ENCODE peak calls at places on chromosomes 5 and 9, in nine cellular contexts. E, Q, Z, F, L, R, B, D and X are unnamed samples.

GRCh38 chr5:111159845-111160244 is 64.3 kb upstream of the CAMK4 start:
- DNase-seq in E (no peak), Q (no peak), Z (no peak), F (peak), L (no peak), R (no peak), B (no peak), D (no peak), X (no peak)

GRCh38 chr9:121599186-121599871 is 52.1 kb upstream of the DAB2IP start:
- DNase-seq in E (peak), Q (no peak), Z (peak), F (peak), L (peak), R (peak), B (peak), D (no peak), X (peak)

GRCh38 chr5:127656825-127657224 is 7.9 kb downstream of the CTXN3 start:
- DNase-seq in E (no peak), Q (no peak), Z (no peak), F (no peak), L (no peak), R (no peak), B (no peak), D (no peak), X (no peak)

GRCh38 chr9:104855837-104856236 is 72.1 kb downstream of the ABCA1 start:
- DNase-seq in E (no peak), Q (no peak), Z (no peak), F (no peak), L (no peak), R (no peak), B (no peak), D (no peak), X (no peak)

GRCh38 chr5:149271195-149271716 is 403 bp upstream of the AFAP1L1 start:
- DNase-seq in E (no peak), Q (no peak), Z (peak), F (peak), L (no peak), R (no peak), B (no peak), D (no peak), X (no peak)

GRCh38 chr5:146753618-146754123 is 124.9 kb downstream of the PPP2R2B start:
- DNase-seq in E (no peak), Q (no peak), Z (no peak), F (peak), L (no peak), R (no peak), B (no peak), D (no peak), X (no peak)

GRCh38 chr9:135500525-135501260 is at the start of gene MRPS2:
- DNase-seq in E (peak), Q (peak), Z (peak), F (peak), L (peak), R (peak), B (peak), D (peak), X (peak)

GRCh38 chr5:154646841-154647759 is 108.1 kb upstream of the LARP1 start:
- DNase-seq in E (peak), Q (no peak), Z (peak), F (peak), L (peak), R (peak), B (peak), D (peak), X (peak)

GRCh38 chr9:106324071-106324470 is 538.9 kb upstream of the ZNF462 start:
- DNase-seq in E (no peak), Q (no peak), Z (no peak), F (no peak), L (no peak), R (no peak), B (no peak), D (no peak), X (no peak)

GRCh38 chr5:135689506-135689905 is 110.7 kb upstream of the CXCL14 start:
- DNase-seq in E (no peak), Q (no peak), Z (no peak), F (no peak), L (no peak), R (no peak), B (no peak), D (no peak), X (no peak)

GRCh38 chr9:113425072-113425471 is 14.5 kb downstream of the C9orf43 start:
- DNase-seq in E (no peak), Q (no peak), Z (no peak), F (peak), L (no peak), R (no peak), B (no peak), D (no peak), X (no peak)

GRCh38 chr5:102324714-102325113 is 28.6 kb upstream of the SLCO4C1 start:
- DNase-seq in E (no peak), Q (no peak), Z (no peak), F (no peak), L (no peak), R (no peak), B (no peak), D (no peak), X (no peak)

GRCh38 chr5:73376618-73377170 is 71.9 kb downstream of the FOXD1 start:
- DNase-seq in E (no peak), Q (no peak), Z (peak), F (no peak), L (no peak), R (no peak), B (peak), D (peak), X (peak)

GRCh38 chr5:158880514-158881001 is 219.2 kb downstream of the EBF1 start:
- DNase-seq in E (no peak), Q (no peak), Z (no peak), F (no peak), L (no peak), R (no peak), B (no peak), D (no peak), X (peak)

GRCh38 chr9:123069010-123069481 is 35.6 kb downstream of the GPR21 start:
- DNase-seq in E (peak), Q (no peak), Z (no peak), F (no peak), L (no peak), R (no peak), B (peak), D (peak), X (peak)

GRCh38 chr9:134728801-134729495 is 87.3 kb downstream of the COL5A1 start:
- DNase-seq in E (no peak), Q (no peak), Z (no peak), F (no peak), L (no peak), R (no peak), B (no peak), D (no peak), X (no peak)

GRCh38 chr5:150279618-150280017 is 10.0 kb downstream of the CAMK2A start:
- DNase-seq in E (no peak), Q (no peak), Z (no peak), F (no peak), L (no peak), R (no peak), B (no peak), D (no peak), X (no peak)

GRCh38 chr5:28862860-28863196 is 1824.4 kb upstream of the CDH9 start:
- DNase-seq in E (no peak), Q (no peak), Z (no peak), F (no peak), L (no peak), R (no peak), B (no peak), D (no peak), X (no peak)

GRCh38 chr5:17720070-17720469 is 85.8 kb downstream of the TAF11L14 start:
- DNase-seq in E (no peak), Q (no peak), Z (no peak), F (no peak), L (no peak), R (no peak), B (no peak), D (no peak), X (no peak)

GRCh38 chr9:108467653-108468324 is 388.0 kb downstream of the ACTL7B start:
- DNase-seq in E (peak), Q (no peak), Z (no peak), F (no peak), L (peak), R (peak), B (peak), D (peak), X (peak)

GRCh38 chr5:147290261-147290660 is 55.4 kb downstream of the STK32A start:
- DNase-seq in E (no peak), Q (no peak), Z (no peak), F (peak), L (no peak), R (peak), B (no peak), D (no peak), X (no peak)

GRCh38 chr9:30628915-30629564 is 1755.4 kb upstream of the ACO1 start:
- DNase-seq in E (no peak), Q (no peak), Z (no peak), F (no peak), L (no peak), R (no peak), B (no peak), D (no peak), X (no peak)

GRCh38 chr9:33619666-33620404 is 95.8 kb downstream of the ANKRD18B start:
- DNase-seq in E (peak), Q (no peak), Z (peak), F (peak), L (no peak), R (no peak), B (peak), D (peak), X (peak)

GRCh38 chr5:5741418-5741817 is 318.9 kb downstream of the ICE1 start:
- DNase-seq in E (no peak), Q (no peak), Z (no peak), F (no peak), L (no peak), R (no peak), B (no peak), D (no peak), X (no peak)

GRCh38 chr9:107243757-107244156 is 39.3 kb upstream of the RAD23B start:
- DNase-seq in E (no peak), Q (peak), Z (peak), F (no peak), L (peak), R (peak), B (peak), D (peak), X (peak)

GRCh38 chr9:115575147-115575546 is 457.2 kb upstream of the TNC start:
- DNase-seq in E (no peak), Q (no peak), Z (no peak), F (no peak), L (no peak), R (no peak), B (no peak), D (no peak), X (no peak)

GRCh38 chr5:175214152-175214551 is 229.8 kb downstream of the DRD1 start:
- DNase-seq in E (peak), Q (no peak), Z (peak), F (no peak), L (no peak), R (peak), B (peak), D (peak), X (peak)

GRCh38 chr5:17190242-17190778 is 27.1 kb upstream of the BASP1 start:
- DNase-seq in E (peak), Q (peak), Z (peak), F (peak), L (no peak), R (peak), B (peak), D (peak), X (peak)

GRCh38 chr5:83482961-83483360 is 11.4 kb downstream of the VCAN start:
- DNase-seq in E (no peak), Q (no peak), Z (no peak), F (no peak), L (no peak), R (no peak), B (no peak), D (no peak), X (no peak)

GRCh38 chr5:59813761-59814562 is 79.6 kb downstream of the PDE4D start:
- DNase-seq in E (peak), Q (no peak), Z (peak), F (peak), L (peak), R (peak), B (peak), D (peak), X (peak)

GRCh38 chr5:59042683-59043082 is 459.8 kb downstream of the RAB3C start:
- DNase-seq in E (peak), Q (no peak), Z (no peak), F (no peak), L (peak), R (no peak), B (no peak), D (peak), X (no peak)

GRCh38 chr9:130936285-130937117 is 2.5 kb downstream of the FIBCD1 start:
- DNase-seq in E (peak), Q (no peak), Z (peak), F (peak), L (peak), R (no peak), B (peak), D (peak), X (peak)

GRCh38 chr5:130955041-130955440 is 210.0 kb downstream of the HINT1 start:
- DNase-seq in E (no peak), Q (no peak), Z (no peak), F (no peak), L (no peak), R (no peak), B (no peak), D (no peak), X (no peak)

GRCh38 chr9:130579738-130580463 is 524 bp downstream of the FUBP3 start:
- DNase-seq in E (peak), Q (no peak), Z (peak), F (peak), L (no peak), R (no peak), B (no peak), D (no peak), X (no peak)

GRCh38 chr9:98002808-98003207 is 19.7 kb downstream of the ANP32B start:
- DNase-seq in E (peak), Q (no peak), Z (no peak), F (no peak), L (no peak), R (peak), B (no peak), D (peak), X (peak)

GRCh38 chr9:137393176-137394150 is 29.5 kb downstream of the EXD3 start:
- DNase-seq in E (no peak), Q (no peak), Z (no peak), F (no peak), L (no peak), R (no peak), B (no peak), D (no peak), X (no peak)

GRCh38 chr9:137391411-137391754 is 31.6 kb downstream of the EXD3 start:
- DNase-seq in E (no peak), Q (no peak), Z (no peak), F (no peak), L (peak), R (no peak), B (no peak), D (no peak), X (no peak)

GRCh38 chr9:137390553-137391410 is 32.2 kb downstream of the EXD3 start:
- DNase-seq in E (no peak), Q (no peak), Z (no peak), F (no peak), L (peak), R (peak), B (no peak), D (no peak), X (no peak)

GRCh38 chr9:137394866-137395665 is 27.9 kb downstream of the EXD3 start:
- DNase-seq in E (no peak), Q (no peak), Z (no peak), F (no peak), L (no peak), R (no peak), B (no peak), D (no peak), X (no peak)

GRCh38 chr9:137392232-137393007 is 30.5 kb downstream of the EXD3 start:
- DNase-seq in E (no peak), Q (no peak), Z (no peak), F (no peak), L (no peak), R (no peak), B (no peak), D (no peak), X (no peak)
- H3K4me3 ChIP-seq in E (no peak), Q (no peak), Z (no peak), F (no peak), L (no peak), R (no peak), B (no peak), D (no peak), X (no peak)

GRCh38 chr5:123120197-123120596 is 31.2 kb downstream of the PRDM6 start:
- DNase-seq in E (no peak), Q (no peak), Z (no peak), F (peak), L (no peak), R (no peak), B (no peak), D (no peak), X (no peak)

GRCh38 chr5:123119334-123119986 is 30.4 kb downstream of the PRDM6 start:
- DNase-seq in E (peak), Q (no peak), Z (no peak), F (peak), L (no peak), R (peak), B (peak), D (peak), X (peak)

GRCh38 chr5:123116063-123116462 is 27.0 kb downstream of the PRDM6 start:
- DNase-seq in E (peak), Q (no peak), Z (no peak), F (no peak), L (no peak), R (no peak), B (peak), D (peak), X (no peak)

GRCh38 chr5:123116757-123117156 is 27.7 kb downstream of the PRDM6 start:
- DNase-seq in E (no peak), Q (no peak), Z (no peak), F (no peak), L (no peak), R (no peak), B (no peak), D (no peak), X (no peak)

GRCh38 chr5:123117989-123118388 is 28.9 kb downstream of the PRDM6 start:
- DNase-seq in E (no peak), Q (no peak), Z (no peak), F (no peak), L (no peak), R (no peak), B (no peak), D (no peak), X (no peak)
- TF ChIP-seq CTCF in E (no peak), Q (no peak), Z (no peak), F (no peak), L (no peak), R (no peak), B (no peak), D (no peak), X (no peak)

GRCh38 chr5:162324356-162324755 is 256.8 kb downstream of the GABRG2 start:
- DNase-seq in E (no peak), Q (no peak), Z (no peak), F (no peak), L (no peak), R (no peak), B (no peak), D (no peak), X (no peak)
- H3K4me3 ChIP-seq in E (no peak), Q (no peak), Z (no peak), F (no peak), L (no peak), R (no peak), B (no peak), D (no peak), X (no peak)

GRCh38 chr5:125004009-125004408 is 257.6 kb upstream of the ZNF608 start:
- DNase-seq in E (no peak), Q (no peak), Z (no peak), F (no peak), L (no peak), R (no peak), B (no peak), D (no peak), X (no peak)
- TF ChIP-seq CTCF in E (no peak), Q (no peak), Z (no peak), F (no peak), L (no peak), R (no peak), B (no peak), D (no peak), X (no peak)

GRCh38 chr5:125525356-125525755 is 778.9 kb upstream of the ZNF608 start:
- DNase-seq in E (peak), Q (no peak), Z (peak), F (no peak), L (no peak), R (no peak), B (no peak), D (peak), X (peak)

GRCh38 chr5:125518169-125518568 is 771.7 kb upstream of the ZNF608 start:
- DNase-seq in E (no peak), Q (no peak), Z (no peak), F (no peak), L (no peak), R (no peak), B (no peak), D (no peak), X (no peak)

GRCh38 chr5:125526940-125527339 is 780.5 kb upstream of the ZNF608 start:
- DNase-seq in E (peak), Q (no peak), Z (peak), F (peak), L (no peak), R (no peak), B (peak), D (peak), X (peak)

GRCh38 chr5:125521289-125521688 is 774.9 kb upstream of the ZNF608 start:
- DNase-seq in E (no peak), Q (no peak), Z (no peak), F (no peak), L (no peak), R (no peak), B (no peak), D (no peak), X (no peak)
- H3K4me3 ChIP-seq in E (no peak), Q (no peak), Z (no peak), F (no peak), L (no peak), R (no peak), B (no peak), D (no peak), X (no peak)

DNA sequence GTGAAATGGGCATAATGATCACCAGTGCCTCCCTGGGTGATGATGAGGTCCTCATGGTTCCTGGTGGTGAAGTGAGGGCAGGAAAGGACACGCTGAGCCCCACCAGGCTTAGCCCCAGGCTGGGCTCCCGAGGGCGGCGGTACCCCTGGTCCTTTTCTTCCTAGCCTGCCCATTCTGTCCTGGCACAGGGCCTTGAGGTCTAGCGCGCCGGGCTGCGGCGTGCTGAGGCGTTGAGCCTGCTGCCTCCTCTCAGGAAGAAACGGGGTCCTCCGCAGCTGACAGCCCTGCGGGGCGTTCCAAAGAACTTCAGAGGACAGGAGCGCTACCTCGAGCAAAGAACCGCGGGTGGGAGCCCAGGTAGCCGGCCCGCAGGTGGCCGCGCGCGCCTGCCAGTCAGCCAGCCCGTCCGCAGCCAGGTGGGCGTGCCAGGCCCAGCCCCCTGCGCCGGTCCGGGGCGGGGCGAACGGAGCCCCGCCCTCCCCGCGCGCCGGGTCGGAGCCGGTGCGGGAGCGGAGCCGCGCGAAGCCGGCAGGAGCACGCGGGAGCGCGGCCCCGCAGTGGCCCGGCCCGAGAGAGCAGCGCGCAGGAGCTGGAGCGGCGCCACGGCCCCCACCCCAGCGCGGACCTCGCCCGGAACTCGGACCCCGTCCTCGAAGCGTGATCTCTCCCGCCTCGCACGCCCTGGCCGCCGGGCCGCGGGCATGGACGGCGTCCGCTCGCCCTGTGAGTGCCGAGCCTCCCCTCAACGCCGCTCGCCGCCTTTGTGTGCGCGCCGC is at the start of gene WNK2:
- DNase-seq in E (peak), Q (no peak), Z (no peak), F (peak), L (peak), R (peak), B (no peak), D (no peak), X (no peak)
- TF ChIP-seq CTCF in E (no peak), Q (no peak), Z (no peak), F (no peak), L (no peak), R (no peak), B (no peak), D (no peak), X (no peak)

DNA sequence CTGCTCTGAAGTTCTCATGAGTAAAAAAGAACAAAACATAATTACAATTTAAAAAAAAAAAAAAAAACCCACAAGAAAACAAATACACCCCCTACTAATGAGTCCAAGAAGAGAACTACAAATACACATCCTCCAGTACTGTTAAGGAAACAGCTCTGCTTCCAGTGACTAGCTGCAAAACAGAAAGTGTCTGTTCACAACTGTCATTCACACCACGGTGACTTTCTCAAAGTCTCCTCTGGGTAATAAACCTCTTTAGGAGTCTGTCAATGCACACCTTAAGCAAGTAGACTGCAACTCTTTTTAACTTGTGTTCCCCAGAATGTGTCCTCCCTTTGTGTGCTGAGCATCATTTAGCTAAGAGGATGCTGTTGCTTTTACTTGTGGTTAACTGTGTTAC is 6.2 kb downstream of the REEP5 start:
- DNase-seq in E (no peak), Q (no peak), Z (no peak), F (no peak), L (no peak), R (no peak), B (no peak), D (no peak), X (no peak)
- H3K4me3 ChIP-seq in E (no peak), Q (no peak), Z (no peak), F (no peak), L (no peak), R (no peak), B (no peak), D (no peak), X (no peak)

GRCh38 chr9:128068656-128069221 is 707 bp downstream of the SLC25A25 start:
- DNase-seq in E (no peak), Q (no peak), Z (no peak), F (no peak), L (no peak), R (no peak), B (no peak), D (no peak), X (no peak)
- TF ChIP-seq CTCF in E (no peak), Q (no peak), Z (no peak), F (no peak), L (no peak), R (no peak), B (no peak), D (no peak), X (no peak)